ENCODE peak calls at places on chromosomes 16 and 17, in seven cellular contexts. Z is stomach; H is stimulated activated CD8-positive, alpha-beta memory T cell treated with anti-CD3 and anti-CD28 coated beads, Interleukin-4, amount 100 ng/mL, for 1 hour; M is PC-9; L is T follicular helper cell; O is stimulated activated CD4-positive, alpha-beta T cell treated with anti-CD3 and anti-CD28 coated beads, Interleukin-15, amount 100 ng/mL, for 1 hour; G is heart left ventricle. U is an unnamed sample.

GRCh38 chr17:74870512-74870911 is 2.3 kb downstream of the FDXR start:
- DNase-seq in Z (no peak), H (no peak), M (no peak), L (no peak), O (no peak), G (no peak), U (no peak)

GRCh38 chr16:23171234-23171948 is 11.2 kb upstream of the SCNN1G start:
- DNase-seq in Z (no peak), H (no peak), M (no peak), L (no peak), O (no peak), G (no peak), U (no peak)

GRCh38 chr17:60678118-60678444 is 430 bp downstream of the BCAS3 start:
- DNase-seq in Z (no peak), H (no peak), M (no peak), L (no peak), O (no peak), G (no peak), U (peak; percentile 61)

GRCh38 chr17:40720904-40721303 is 17.4 kb upstream of the KRT24 start:
- DNase-seq in Z (no peak), H (no peak), M (no peak), L (no peak), O (no peak), G (no peak), U (no peak)

GRCh38 chr16:275041-275621 is 613 bp downstream of the RGS11 start:
- DNase-seq in Z (no peak), H (no peak), M (no peak), L (no peak), O (no peak), G (no peak), U (no peak)

GRCh38 chr17:3004925-3005324 is 58.5 kb downstream of the OR1D5 start:
- DNase-seq in Z (no peak), H (no peak), M (peak; percentile 93), L (no peak), O (no peak), G (no peak), U (no peak)

GRCh38 chr17:12492450-12492849 is 173.2 kb upstream of the MYOCD start:
- DNase-seq in Z (no peak), H (no peak), M (no peak), L (no peak), O (no peak), G (no peak), U (no peak)

GRCh38 chr17:19904412-19904811 is 36.7 kb upstream of the ULK2 start:
- DNase-seq in Z (no peak), H (no peak), M (no peak), L (no peak), O (no peak), G (no peak), U (no peak)

GRCh38 chr17:40303009-40303657 is 5.8 kb upstream of the RARA start:
- DNase-seq in Z (peak; percentile 54), H (no peak), M (no peak), L (no peak), O (no peak), G (no peak), U (peak; percentile 21)

GRCh38 chr17:9057310-9057709 is 36.0 kb downstream of the NTN1 start:
- DNase-seq in Z (no peak), H (no peak), M (no peak), L (no peak), O (no peak), G (no peak), U (no peak)

GRCh38 chr17:82241183-82241925 is 12.5 kb downstream of the SLC16A3 start:
- DNase-seq in Z (peak; percentile 69), H (no peak), M (peak; percentile 79), L (no peak), O (no peak), G (peak; percentile 84), U (no peak)

GRCh38 chr16:30656974-30657865 is 1.0 kb upstream of the FBRS start:
- DNase-seq in Z (no peak), H (no peak), M (no peak), L (no peak), O (no peak), G (no peak), U (no peak)

GRCh38 chr17:68512967-68513474 is 791 bp downstream of the PRKAR1A start:
- DNase-seq in Z (no peak), H (no peak), M (no peak), L (no peak), O (no peak), G (peak; percentile 33), U (peak; percentile 12)

GRCh38 chr16:86517652-86518258 is 7.4 kb downstream of the FOXF1 start:
- DNase-seq in Z (peak; percentile 46), H (no peak), M (peak; percentile 34), L (no peak), O (no peak), G (peak; percentile 46), U (no peak)

GRCh38 chr16:3960049-3960809 is 79.7 kb upstream of the CREBBP start:
- DNase-seq in Z (no peak), H (no peak), M (no peak), L (no peak), O (no peak), G (no peak), U (no peak)

GRCh38 chr16:75025766-75026165 is 26.9 kb downstream of the ZNRF1 start:
- DNase-seq in Z (no peak), H (no peak), M (no peak), L (no peak), O (no peak), G (no peak), U (no peak)

GRCh38 chr16:70659546-70659945 is 13.2 kb downstream of the IL34 start:
- DNase-seq in Z (no peak), H (no peak), M (no peak), L (no peak), O (no peak), G (no peak), U (no peak)